ENCODE peak calls at places on chromosomes 16 and 17, in four cellular contexts. One of them, this sample, is unnamed.

GRCh38 chr16:3289998-3290673 is 6.8 kb downstream of the ZNF263 start:
- DNase-seq in body of pancreas: no peak
- DNase-seq in A549: no peak
- DNase-seq in ovary: no peak
- DNase-seq in this sample: peak

GRCh38 chr16:4477966-4478365 is 1.8 kb downstream of the HMOX2 start:
- DNase-seq in ovary: no peak
- DNase-seq in body of pancreas: no peak
- DNase-seq in A549: no peak
- DNase-seq in this sample: peak

GRCh38 chr17:20999044-20999573 is 43.7 kb downstream of the USP22 start:
- DNase-seq in ovary: peak
- DNase-seq in A549: no peak
- DNase-seq in body of pancreas: peak
- DNase-seq in this sample: no peak

GRCh38 chr16:31404353-31405064 is 11.4 kb downstream of the ITGAD start:
- DNase-seq in A549: peak
- DNase-seq in body of pancreas: no peak
- DNase-seq in ovary: no peak
- DNase-seq in this sample: no peak

GRCh38 chr17:13756763-13757162 is 155.0 kb upstream of the HS3ST3A1 start:
- DNase-seq in ovary: no peak
- DNase-seq in body of pancreas: no peak
- DNase-seq in A549: no peak
- DNase-seq in this sample: peak

GRCh38 chr17:4846635-4847390 is 13.7 kb downstream of the MINK1 start:
- DNase-seq in body of pancreas: no peak
- DNase-seq in A549: no peak
- DNase-seq in ovary: no peak
- DNase-seq in this sample: no peak

GRCh38 chr17:27038676-27039075 is 255.2 kb upstream of the WSB1 start:
- DNase-seq in ovary: no peak
- DNase-seq in A549: no peak
- DNase-seq in body of pancreas: no peak
- DNase-seq in this sample: no peak

GRCh38 chr17:74380086-74380958 is 13.0 kb downstream of the GPR142 start:
- DNase-seq in A549: no peak
- DNase-seq in ovary: no peak
- DNase-seq in body of pancreas: peak
- DNase-seq in this sample: no peak

GRCh38 chr17:17913695-17914332 is 58.4 kb downstream of the TOM1L2 start:
- DNase-seq in A549: peak
- DNase-seq in body of pancreas: peak
- DNase-seq in ovary: peak
- DNase-seq in this sample: peak

DNA sequence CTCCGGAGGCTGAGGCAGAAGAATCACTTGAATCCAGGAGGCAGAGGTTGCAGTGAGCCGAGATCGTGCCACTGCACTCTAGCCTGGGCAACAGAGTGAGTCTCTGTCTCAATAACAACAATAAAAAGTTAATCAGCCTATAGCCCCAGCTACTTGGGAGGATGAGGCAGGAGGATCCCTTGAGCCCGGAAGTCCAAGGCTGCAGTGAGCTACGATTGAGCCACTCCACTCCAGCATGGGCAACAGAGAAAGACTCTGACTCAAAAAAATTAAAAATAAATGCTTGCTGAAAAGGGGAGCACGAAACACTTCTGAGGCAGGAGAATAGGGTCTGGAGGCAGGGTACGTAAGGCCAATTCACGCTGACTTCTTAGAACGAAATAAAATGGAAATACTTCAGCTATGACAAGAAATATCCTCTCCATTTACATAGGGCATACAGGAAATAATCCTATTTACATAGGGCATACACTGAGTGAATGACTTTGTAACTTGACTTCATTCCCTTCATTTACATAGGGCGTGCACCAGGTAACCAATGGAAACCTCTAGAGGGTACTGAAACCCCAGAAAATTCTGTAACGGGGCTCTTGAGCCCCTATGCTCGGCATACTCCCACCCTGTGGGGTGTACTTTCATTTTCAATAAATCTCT is 3.2 kb upstream of the PRPSAP1 start:
- DNase-seq in ovary: no peak
- DNase-seq in body of pancreas: no peak
- DNase-seq in A549: no peak
- DNase-seq in this sample: no peak
- TF ChIP-seq POLR2A in ovary: no peak
- TF ChIP-seq POLR2A in body of pancreas: no peak
- TF ChIP-seq POLR2A in A549: no peak
- TF ChIP-seq POLR2A in this sample: no peak

DNA sequence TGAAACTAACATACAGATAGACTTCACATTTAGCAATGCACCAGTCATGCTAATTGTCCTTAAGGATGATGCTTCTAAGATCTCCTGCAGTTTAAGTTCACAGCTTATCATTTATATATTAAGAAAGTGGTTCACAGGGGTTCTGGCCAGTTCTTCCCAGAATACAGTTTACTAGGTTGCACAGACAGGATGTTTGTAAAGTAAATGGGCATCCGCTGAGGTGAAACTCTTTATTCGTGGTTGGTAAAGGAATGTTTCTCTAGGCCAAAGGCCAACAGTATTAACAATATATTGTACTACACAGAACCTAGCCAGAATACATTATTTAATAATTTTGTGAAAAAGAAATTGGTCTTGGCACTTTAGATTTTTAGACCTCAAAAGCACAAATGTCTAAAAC is 1427.3 kb downstream of the CDH8 start:
- DNase-seq in A549: no peak
- DNase-seq in body of pancreas: no peak
- DNase-seq in ovary: no peak
- DNase-seq in this sample: no peak
- TF ChIP-seq POLR2A in A549: no peak
- TF ChIP-seq POLR2A in body of pancreas: no peak
- TF ChIP-seq POLR2A in ovary: no peak
- TF ChIP-seq POLR2A in this sample: no peak

GRCh38 chr16:24536671-24537070 is 2.7 kb upstream of the RBBP6 start:
- DNase-seq in ovary: no peak
- DNase-seq in A549: no peak
- DNase-seq in body of pancreas: no peak
- DNase-seq in this sample: no peak
- TF ChIP-seq POLR2A in ovary: no peak
- TF ChIP-seq POLR2A in A549: no peak
- TF ChIP-seq POLR2A in body of pancreas: no peak
- TF ChIP-seq POLR2A in this sample: no peak

DNA sequence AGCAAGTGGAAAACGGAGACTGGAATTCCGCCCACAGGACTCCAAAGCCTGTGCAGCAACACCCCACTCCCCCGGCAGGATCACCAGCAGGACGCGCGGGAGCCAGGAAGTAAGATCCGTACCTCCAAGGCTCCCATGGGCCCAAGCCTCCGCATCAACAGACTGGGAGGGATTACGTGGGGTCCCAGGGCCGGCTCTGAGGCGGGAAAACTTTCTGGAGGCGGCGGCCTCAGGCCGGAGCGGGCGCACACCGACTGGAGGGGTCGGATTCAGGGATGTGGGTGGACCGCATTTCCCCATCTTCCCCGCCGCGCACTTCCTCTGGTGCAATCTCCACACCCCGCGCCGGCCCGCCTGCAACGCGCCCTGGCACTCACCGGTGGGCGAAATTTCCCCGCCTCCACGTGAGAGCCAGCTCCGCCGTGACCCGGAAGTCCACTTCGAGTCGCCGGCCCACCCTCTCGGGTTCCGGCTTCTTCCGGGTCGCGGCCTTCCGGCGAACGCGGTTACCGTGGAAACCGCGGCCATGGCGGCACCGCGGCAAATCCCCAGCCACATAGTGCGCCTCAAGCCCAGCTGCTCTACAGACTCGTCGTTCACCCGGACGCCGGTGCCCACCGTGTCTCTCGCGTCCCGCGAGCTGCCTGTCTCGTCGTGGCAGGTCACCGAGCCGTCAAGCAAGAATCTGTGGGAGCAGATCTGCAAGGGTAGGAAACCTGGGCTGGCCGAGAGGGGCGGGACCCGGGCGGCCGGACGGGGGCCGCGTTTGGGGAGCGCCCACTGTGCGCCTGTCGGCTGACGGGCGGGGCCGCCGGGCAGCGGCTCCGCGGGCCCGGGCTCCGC is at the start of the genes IQCK and KNOP1:
- DNase-seq in body of pancreas: peak
- DNase-seq in ovary: peak
- DNase-seq in A549: peak
- DNase-seq in this sample: peak
- TF ChIP-seq POLR2A in body of pancreas: peak
- TF ChIP-seq POLR2A in ovary: peak
- TF ChIP-seq POLR2A in A549: peak
- TF ChIP-seq POLR2A in this sample: peak

GRCh38 chr16:85582177-85582888 is 30.8 kb upstream of the GSE1 start:
- DNase-seq in body of pancreas: no peak
- DNase-seq in A549: no peak
- DNase-seq in ovary: peak
- DNase-seq in this sample: no peak
- TF ChIP-seq POLR2A in body of pancreas: no peak
- TF ChIP-seq POLR2A in A549: no peak
- TF ChIP-seq POLR2A in ovary: no peak
- TF ChIP-seq POLR2A in this sample: no peak